ENCODE peak calls at places on chromosomes 1 and 21, in eight cellular contexts. One of them, this sample, is unnamed.

GRCh38 chr1:202664083-202664482 is 46.2 kb downstream of the SYT2 start:
- DNase-seq in IMR-90: peak; percentile 58
- DNase-seq in sigmoid colon: no peak
- DNase-seq in DND-41: no peak
- DNase-seq in pancreas: no peak
- DNase-seq in keratinocyte: no peak
- DNase-seq in esophagus muscularis mucosa: no peak
- DNase-seq in neural progenitor cell: no peak
- DNase-seq in this sample: no peak

GRCh38 chr1:109771712-109772657 is 8.3 kb upstream of the EPS8L3 start:
- DNase-seq in IMR-90: no peak
- DNase-seq in sigmoid colon: peak; percentile 48
- DNase-seq in DND-41: no peak
- DNase-seq in pancreas: no peak
- DNase-seq in keratinocyte: no peak
- DNase-seq in esophagus muscularis mucosa: no peak
- DNase-seq in neural progenitor cell: no peak
- DNase-seq in this sample: peak; percentile 9

GRCh38 chr1:4482526-4482925 is 171.9 kb upstream of the AJAP1 start:
- DNase-seq in IMR-90: no peak
- DNase-seq in sigmoid colon: peak; percentile 39
- DNase-seq in DND-41: no peak
- DNase-seq in pancreas: no peak
- DNase-seq in keratinocyte: no peak
- DNase-seq in esophagus muscularis mucosa: no peak
- DNase-seq in neural progenitor cell: no peak
- DNase-seq in this sample: no peak

GRCh38 chr1:230502306-230502705 is 76.2 kb upstream of the PGBD5 start:
- DNase-seq in IMR-90: no peak
- DNase-seq in sigmoid colon: no peak
- DNase-seq in DND-41: no peak
- DNase-seq in pancreas: no peak
- DNase-seq in keratinocyte: no peak
- DNase-seq in esophagus muscularis mucosa: peak; percentile 39
- DNase-seq in neural progenitor cell: no peak
- DNase-seq in this sample: no peak

GRCh38 chr1:221192055-221192454 is 312.8 kb downstream of the HLX start:
- DNase-seq in IMR-90: no peak
- DNase-seq in sigmoid colon: no peak
- DNase-seq in DND-41: no peak
- DNase-seq in pancreas: no peak
- DNase-seq in keratinocyte: no peak
- DNase-seq in esophagus muscularis mucosa: no peak
- DNase-seq in neural progenitor cell: no peak
- DNase-seq in this sample: no peak

GRCh38 chr21:15826147-15826780 is 96.5 kb downstream of the USP25 start:
- DNase-seq in IMR-90: peak; percentile 54
- DNase-seq in sigmoid colon: no peak
- DNase-seq in DND-41: peak; percentile 27
- DNase-seq in pancreas: no peak
- DNase-seq in keratinocyte: no peak
- DNase-seq in esophagus muscularis mucosa: no peak
- DNase-seq in neural progenitor cell: peak; percentile 52
- DNase-seq in this sample: no peak

GRCh38 chr21:36723371-36723881 is 24.5 kb downstream of the SIM2 start:
- DNase-seq in IMR-90: no peak
- DNase-seq in sigmoid colon: peak; percentile 35
- DNase-seq in DND-41: no peak
- DNase-seq in pancreas: no peak
- DNase-seq in keratinocyte: no peak
- DNase-seq in esophagus muscularis mucosa: no peak
- DNase-seq in neural progenitor cell: no peak
- DNase-seq in this sample: no peak

GRCh38 chr1:82337635-82338034 is 536.9 kb downstream of the ADGRL2 start:
- DNase-seq in IMR-90: no peak
- DNase-seq in sigmoid colon: no peak
- DNase-seq in DND-41: no peak
- DNase-seq in pancreas: no peak
- DNase-seq in keratinocyte: no peak
- DNase-seq in esophagus muscularis mucosa: no peak
- DNase-seq in neural progenitor cell: no peak
- DNase-seq in this sample: no peak

GRCh38 chr1:97870574-97870973 is 50.3 kb downstream of the DPYD start:
- DNase-seq in IMR-90: no peak
- DNase-seq in sigmoid colon: no peak
- DNase-seq in DND-41: no peak
- DNase-seq in pancreas: no peak
- DNase-seq in keratinocyte: no peak
- DNase-seq in esophagus muscularis mucosa: no peak
- DNase-seq in neural progenitor cell: peak; percentile 37
- DNase-seq in this sample: no peak

GRCh38 chr1:157842939-157843338 is 1.3 kb upstream of the CD5L start:
- DNase-seq in IMR-90: no peak
- DNase-seq in sigmoid colon: no peak
- DNase-seq in DND-41: no peak
- DNase-seq in pancreas: no peak
- DNase-seq in keratinocyte: no peak
- DNase-seq in esophagus muscularis mucosa: no peak
- DNase-seq in neural progenitor cell: no peak
- DNase-seq in this sample: no peak

GRCh38 chr21:36162631-36163030 is 6.0 kb downstream of the DOP1B start:
- DNase-seq in IMR-90: no peak
- DNase-seq in sigmoid colon: no peak
- DNase-seq in DND-41: no peak
- DNase-seq in pancreas: no peak
- DNase-seq in keratinocyte: no peak
- DNase-seq in esophagus muscularis mucosa: no peak
- DNase-seq in neural progenitor cell: no peak
- DNase-seq in this sample: no peak

GRCh38 chr1:42684139-42684538 is 1.9 kb downstream of the YBX1 start:
- DNase-seq in IMR-90: peak; percentile 16
- DNase-seq in sigmoid colon: no peak
- DNase-seq in DND-41: peak; percentile 35
- DNase-seq in pancreas: no peak
- DNase-seq in keratinocyte: no peak
- DNase-seq in esophagus muscularis mucosa: no peak
- DNase-seq in neural progenitor cell: peak; percentile 38
- DNase-seq in this sample: no peak

GRCh38 chr21:34061983-34062382 is 11.4 kb upstream of the MRPS6 start:
- DNase-seq in IMR-90: no peak
- DNase-seq in sigmoid colon: no peak
- DNase-seq in DND-41: peak; percentile 33
- DNase-seq in pancreas: no peak
- DNase-seq in keratinocyte: no peak
- DNase-seq in esophagus muscularis mucosa: no peak
- DNase-seq in neural progenitor cell: no peak
- DNase-seq in this sample: no peak

GRCh38 chr1:206647224-206647623 is 11.9 kb downstream of the DYRK3 start:
- DNase-seq in IMR-90: no peak
- DNase-seq in sigmoid colon: no peak
- DNase-seq in DND-41: no peak
- DNase-seq in pancreas: no peak
- DNase-seq in keratinocyte: no peak
- DNase-seq in esophagus muscularis mucosa: no peak
- DNase-seq in neural progenitor cell: no peak
- DNase-seq in this sample: no peak

GRCh38 chr1:246567258-246568235 is 1.3 kb downstream of the CNST start:
- DNase-seq in IMR-90: peak; percentile 87
- DNase-seq in sigmoid colon: no peak
- DNase-seq in DND-41: no peak
- DNase-seq in pancreas: no peak
- DNase-seq in keratinocyte: peak; percentile 28
- DNase-seq in esophagus muscularis mucosa: no peak
- DNase-seq in neural progenitor cell: peak; percentile 44
- DNase-seq in this sample: no peak

GRCh38 chr1:46812065-46812750 is 13.4 kb downstream of the CYP4B1 start:
- DNase-seq in IMR-90: no peak
- DNase-seq in sigmoid colon: no peak
- DNase-seq in DND-41: no peak
- DNase-seq in pancreas: no peak
- DNase-seq in keratinocyte: no peak
- DNase-seq in esophagus muscularis mucosa: peak; percentile 66
- DNase-seq in neural progenitor cell: no peak
- DNase-seq in this sample: peak; percentile 40

GRCh38 chr1:242569867-242570266 is 45.4 kb upstream of the PLD5 start:
- DNase-seq in IMR-90: no peak
- DNase-seq in sigmoid colon: no peak
- DNase-seq in DND-41: no peak
- DNase-seq in pancreas: no peak
- DNase-seq in keratinocyte: no peak
- DNase-seq in esophagus muscularis mucosa: no peak
- DNase-seq in neural progenitor cell: no peak
- DNase-seq in this sample: no peak

GRCh38 chr1:33903210-33903589 is 39.3 kb downstream of the HMGB4 start:
- DNase-seq in IMR-90: no peak
- DNase-seq in sigmoid colon: no peak
- DNase-seq in DND-41: no peak
- DNase-seq in pancreas: peak; percentile 6
- DNase-seq in keratinocyte: peak; percentile 17
- DNase-seq in esophagus muscularis mucosa: no peak
- DNase-seq in neural progenitor cell: no peak
- DNase-seq in this sample: no peak

DNA sequence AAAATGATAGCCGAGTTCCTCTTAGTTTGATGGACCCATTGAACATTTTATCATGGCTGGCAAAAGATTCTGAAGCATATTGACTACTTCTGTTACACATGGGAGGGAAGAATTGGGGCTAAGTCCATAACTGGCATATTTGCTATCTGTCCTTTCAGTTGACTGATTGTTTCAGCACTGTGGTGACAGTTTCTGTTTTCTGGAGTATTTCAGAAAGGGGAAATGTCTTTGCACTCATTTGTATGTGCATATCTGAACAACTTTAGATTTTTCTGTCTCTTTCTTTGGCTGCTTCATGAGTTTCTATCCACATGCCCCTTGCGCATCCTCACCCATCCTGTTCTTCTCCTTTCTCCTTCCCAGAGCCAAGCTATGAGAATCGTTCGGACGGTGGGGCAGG is 33.2 kb downstream of the SPATA46 start:
- DNase-seq in IMR-90: no peak
- DNase-seq in sigmoid colon: no peak
- DNase-seq in DND-41: no peak
- DNase-seq in pancreas: no peak
- DNase-seq in keratinocyte: no peak
- DNase-seq in esophagus muscularis mucosa: no peak
- DNase-seq in neural progenitor cell: no peak
- DNase-seq in this sample: no peak
- H3K27ac ChIP-seq in IMR-90: no peak overlapping the region
- H3K27ac ChIP-seq in sigmoid colon: no peak overlapping the region
- H3K27ac ChIP-seq in DND-41: no peak overlapping the region
- H3K27ac ChIP-seq in pancreas: no peak overlapping the region
- H3K27ac ChIP-seq in keratinocyte: no peak overlapping the region
- H3K27ac ChIP-seq in esophagus muscularis mucosa: no peak overlapping the region
- H3K27ac ChIP-seq in neural progenitor cell: no peak overlapping the region
- H3K27ac ChIP-seq in this sample: no peak overlapping the region

DNA sequence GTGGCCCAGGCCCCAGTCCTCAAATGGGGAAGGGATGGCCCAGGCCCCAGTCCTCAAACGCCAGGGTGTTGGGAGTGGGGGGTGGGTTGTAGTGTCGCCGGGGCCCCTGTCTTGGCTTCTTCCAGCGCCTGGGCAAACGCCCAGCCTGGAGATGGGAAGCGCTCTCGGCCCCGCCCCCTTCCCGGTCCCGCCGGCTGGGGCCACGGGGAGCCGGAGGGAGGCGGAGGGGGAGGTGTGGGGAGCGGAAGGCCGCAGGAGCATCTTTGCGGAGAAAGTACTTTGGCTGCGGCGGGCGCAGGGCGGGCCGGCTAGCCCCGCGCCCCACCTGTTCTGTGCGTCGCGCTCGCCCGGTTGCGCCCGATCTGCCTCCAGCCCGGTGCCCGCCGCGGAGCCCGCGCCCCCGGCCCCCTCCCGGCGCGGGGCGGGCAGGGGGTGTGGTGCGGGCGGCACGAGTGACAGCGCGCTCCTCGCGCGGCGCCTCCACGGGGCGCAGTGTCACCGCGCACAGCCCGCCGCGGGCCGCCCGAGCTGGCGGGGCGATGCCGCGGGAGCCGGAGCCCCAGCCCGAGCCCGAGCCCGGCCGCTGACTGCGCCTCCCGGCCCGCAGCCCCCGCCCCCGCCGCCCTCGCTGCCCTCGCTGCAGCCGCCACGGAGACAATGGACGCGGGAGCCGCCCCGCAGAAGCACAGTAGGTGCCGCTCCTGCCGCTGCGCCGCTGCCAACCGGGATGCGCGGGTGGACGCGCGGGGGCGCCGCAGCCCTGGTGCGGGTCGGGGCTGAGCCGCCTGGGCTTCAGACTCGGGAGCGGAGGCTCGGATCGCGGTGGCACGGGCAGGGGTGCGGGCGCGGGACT is 31.1 kb upstream of the PEX10 start:
- DNase-seq in IMR-90: no peak
- DNase-seq in sigmoid colon: no peak
- DNase-seq in DND-41: no peak
- DNase-seq in pancreas: no peak
- DNase-seq in keratinocyte: no peak
- DNase-seq in esophagus muscularis mucosa: no peak
- DNase-seq in neural progenitor cell: peak; percentile 81
- DNase-seq in this sample: no peak
- TF ChIP-seq CTCF in IMR-90: peak; percentile 41
- TF ChIP-seq CTCF in sigmoid colon: no peak
- TF ChIP-seq CTCF in DND-41: no peak
- TF ChIP-seq CTCF in pancreas: no peak
- TF ChIP-seq CTCF in keratinocyte: no peak
- TF ChIP-seq CTCF in esophagus muscularis mucosa: no peak
- TF ChIP-seq CTCF in neural progenitor cell: peak; percentile 59
- TF ChIP-seq CTCF in this sample: peak; percentile 23

DNA sequence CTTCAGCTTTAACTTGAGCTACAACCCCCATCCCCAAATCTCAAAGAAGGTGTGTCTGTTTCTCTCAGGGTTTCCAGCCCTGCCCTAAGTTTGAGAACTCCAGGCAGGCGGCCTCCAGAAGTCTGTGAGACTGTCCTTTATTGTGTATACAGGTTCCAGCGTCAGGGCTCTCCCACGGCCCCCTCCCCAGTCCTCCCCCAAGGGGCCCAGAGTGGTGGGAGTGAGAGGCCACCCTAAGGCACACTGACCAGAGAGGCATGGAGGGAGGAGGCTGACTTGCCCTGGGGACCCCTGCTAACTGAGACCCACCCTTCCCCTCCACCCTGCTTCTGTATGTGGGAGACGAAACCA is 4.0 kb downstream of the HSPB7 start:
- DNase-seq in IMR-90: no peak
- DNase-seq in sigmoid colon: no peak
- DNase-seq in DND-41: no peak
- DNase-seq in pancreas: no peak
- DNase-seq in keratinocyte: no peak
- DNase-seq in esophagus muscularis mucosa: no peak
- DNase-seq in neural progenitor cell: no peak
- DNase-seq in this sample: no peak
- H3K4me1 ChIP-seq in IMR-90: peaks cover 22% of the 10 kb centered on the region
- H3K4me1 ChIP-seq in sigmoid colon: peaks cover 68% of the 10 kb centered on the region
- H3K4me1 ChIP-seq in DND-41: no peaks in the 10 kb centered on the region
- H3K4me1 ChIP-seq in pancreas: peaks cover 14% of the 10 kb centered on the region
- H3K4me1 ChIP-seq in keratinocyte: peaks cover 4% of the 10 kb centered on the region
- H3K4me1 ChIP-seq in esophagus muscularis mucosa: peaks cover 60% of the 10 kb centered on the region
- H3K4me1 ChIP-seq in neural progenitor cell: peaks cover 9% of the 10 kb centered on the region
- H3K4me1 ChIP-seq in this sample: peaks cover 17% of the 10 kb centered on the region

DNA sequence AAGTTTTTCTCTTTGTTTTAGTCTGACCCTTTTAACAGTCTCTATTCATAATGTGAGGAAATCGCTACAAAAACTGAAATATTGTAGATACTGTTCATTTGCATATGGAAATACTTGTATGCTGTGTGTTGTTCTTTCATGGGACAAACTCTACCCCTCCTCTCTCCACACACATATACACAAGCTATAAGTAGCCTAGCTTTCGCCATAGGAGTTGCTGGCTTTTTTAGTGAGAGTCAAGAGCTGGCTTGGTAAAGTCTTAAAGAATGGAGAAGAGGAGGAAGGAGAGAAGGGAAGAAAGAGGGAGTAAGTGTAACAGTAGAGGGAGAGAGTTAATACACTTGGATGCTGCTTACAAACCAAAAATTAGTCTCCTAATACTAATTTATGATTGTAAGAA is 115.6 kb downstream of the RABGAP1L start:
- DNase-seq in IMR-90: peak; percentile 1
- DNase-seq in sigmoid colon: no peak
- DNase-seq in DND-41: no peak
- DNase-seq in pancreas: no peak
- DNase-seq in keratinocyte: no peak
- DNase-seq in esophagus muscularis mucosa: no peak
- DNase-seq in neural progenitor cell: no peak
- DNase-seq in this sample: no peak
- H3K27ac ChIP-seq in IMR-90: no peak overlapping the region
- H3K27ac ChIP-seq in sigmoid colon: no peak overlapping the region
- H3K27ac ChIP-seq in DND-41: no peak overlapping the region
- H3K27ac ChIP-seq in pancreas: no peak overlapping the region
- H3K27ac ChIP-seq in keratinocyte: no peak overlapping the region
- H3K27ac ChIP-seq in esophagus muscularis mucosa: no peak overlapping the region
- H3K27ac ChIP-seq in neural progenitor cell: no peak overlapping the region
- H3K27ac ChIP-seq in this sample: no peak overlapping the region

This sample was measured in heart right ventricle.